ENCODE peak calls at places on chromosomes 4 and X, in five cellular contexts. V is body of pancreas; H is omental fat pad; B is fibroblast of mammary gland; R is CD4-positive, alpha-beta T cell. G is an unnamed sample.
A peak's percentile ranks its signal among the peaks of the same experiment; 100 is the strongest.

GRCh38 chr4:8019396-8020365 is 80.0 kb upstream of the AFAP1 start:
- DNase-seq in H (no peak), B (no peak), V (no peak), R (no peak), G (no peak)

GRCh38 chr4:119581480-119581879 is 47.1 kb downstream of the PDE5A start:
- DNase-seq in H (no peak), R (no peak), V (no peak), B (no peak), G (no peak)

GRCh38 chrX:17425551-17425950 is 50.6 kb downstream of the NHS start:
- DNase-seq in B (no peak), H (no peak), V (no peak), R (no peak), G (no peak)

GRCh38 chrX:97835969-97836368 is 952.3 kb downstream of the RPA4 start:
- DNase-seq in B (no peak), V (no peak), R (no peak), H (no peak), G (no peak)

GRCh38 chrX:46882266-46882665 is 30.0 kb upstream of the JADE3 start:
- DNase-seq in R (no peak), B (no peak), V (no peak), H (no peak), G (no peak)

GRCh38 chrX:100994352-100995281 is 25.1 kb downstream of the ARL13A start:
- DNase-seq in B (peak; percentile 59), V (no peak), R (no peak), H (no peak), G (no peak)

GRCh38 chr4:103786014-103786413 is 66.2 kb upstream of the TACR3 start:
- DNase-seq in R (no peak), V (no peak), H (no peak), B (peak; percentile 57), G (no peak)

GRCh38 chrX:38262715-38263620 is 42.3 kb upstream of the SRPX start:
- DNase-seq in R (no peak), H (no peak), V (no peak), B (no peak), G (no peak)

GRCh38 chr4:77579406-77580076 is 26.1 kb upstream of the CXCL13 start:
- DNase-seq in V (no peak), H (no peak), B (peak; percentile 86), R (no peak), G (no peak)

GRCh38 chr4:64022560-64022959 is 386.7 kb downstream of the TECRL start:
- DNase-seq in B (no peak), H (no peak), V (no peak), R (no peak), G (no peak)

GRCh38 chr4:185878633-185879032 is 66.6 kb upstream of the SORBS2 start:
- DNase-seq in V (no peak), R (no peak), H (no peak), B (no peak), G (no peak)

GRCh38 chrX:149572743-149573142 is 14.5 kb downstream of the MAGEA9B start:
- DNase-seq in V (no peak), R (no peak), B (peak; percentile 15), H (no peak), G (no peak)

GRCh38 chr4:70703695-70704332 is 15.5 kb downstream of the UTP3 start:
- DNase-seq in B (peak; percentile 82), H (no peak), R (no peak), V (peak; percentile 29), G (no peak)

GRCh38 chr4:89509708-89510269 is 202.2 kb upstream of the GPRIN3 start:
- DNase-seq in R (no peak), V (no peak), B (peak; percentile 97), H (no peak), G (no peak)

GRCh38 chr4:146255463-146255862 is 41.1 kb downstream of the REELD1 start:
- DNase-seq in B (peak; percentile 39), R (no peak), V (no peak), H (no peak), G (no peak)

GRCh38 chr4:90904018-90904417 is 776.8 kb downstream of the CCSER1 start:
- DNase-seq in R (no peak), V (no peak), B (no peak), H (no peak), G (no peak)

GRCh38 chrX:66163849-66164401 is at the start of gene HEPH:
- DNase-seq in B (peak; percentile 62), H (no peak), V (peak; percentile 1), R (no peak), G (no peak)

GRCh38 chr4:16032382-16032743 is 51.5 kb downstream of the PROM1 start:
- DNase-seq in R (no peak), V (peak; percentile 30), H (no peak), B (no peak), G (no peak)

GRCh38 chr4:1907848-1908525 is 36.8 kb downstream of the NSD2 start:
- DNase-seq in H (no peak), V (no peak), R (no peak), B (no peak), G (no peak)

GRCh38 chrX:84186603-84187358 is 1.2 kb downstream of the RPS6KA6 start:
- DNase-seq in B (peak; percentile 31), R (no peak), H (no peak), V (peak; percentile 2), G (no peak)

GRCh38 chr4:56655209-56655626 is 25.9 kb downstream of the HOPX start:
- DNase-seq in B (peak; percentile 25), V (peak; percentile 3), H (no peak), R (no peak), G (no peak)

GRCh38 chr4:33924239-33924638 is 2320.1 kb downstream of the ARAP2 start:
- DNase-seq in H (no peak), B (peak; percentile 85), R (no peak), V (no peak), G (no peak)

GRCh38 chr4:107153228-107153627 is 117.1 kb upstream of the DKK2 start:
- DNase-seq in B (peak; percentile 48), R (no peak), H (no peak), V (no peak), G (no peak)

GRCh38 chr4:38621004-38621684 is 42.9 kb upstream of the KLF3 start:
- DNase-seq in V (peak; percentile 79), B (peak; percentile 76), H (no peak), R (no peak), G (no peak)

GRCh38 chr4:148007303-148007702 is 275.4 kb downstream of the ARHGAP10 start:
- DNase-seq in B (peak; percentile 100), V (peak; percentile 11), H (no peak), R (no peak), G (no peak)

DNA sequence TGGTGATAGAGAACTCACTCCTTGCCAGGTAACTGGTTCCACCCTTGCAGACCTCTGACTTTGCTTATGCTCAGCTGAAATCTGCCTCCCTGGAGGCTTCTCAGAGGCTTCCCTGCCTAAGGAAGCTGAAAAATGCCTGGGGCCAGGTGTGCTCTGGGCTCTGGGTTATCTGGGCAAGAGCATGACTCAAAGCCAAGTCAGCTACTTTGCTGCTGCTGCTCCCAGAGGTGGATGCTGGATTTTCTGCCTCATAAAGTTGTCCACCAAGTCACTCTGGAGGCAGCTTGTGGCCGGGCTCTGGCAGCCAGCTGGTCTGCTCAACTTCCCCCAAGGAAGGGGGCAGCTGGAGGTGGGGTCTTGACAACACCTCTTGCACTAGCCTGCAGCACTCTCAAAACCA is 132.7 kb downstream of the PJA1 start:
- DNase-seq in R (no peak), V (no peak), B (no peak), H (peak; percentile 7), G (no peak)
- TF ChIP-seq CTCF in R (no peak), V (no peak), B (no peak), H (no peak), G (no peak)

GRCh38 chrX:19334945-19335626 is 8.6 kb upstream of the PDHA1 start:
- DNase-seq in B (peak; percentile 50), R (no peak), H (no peak), V (no peak), G (no peak)
- TF ChIP-seq CTCF in B (peak; percentile 39), R (no peak), H (no peak), V (no peak), G (peak; percentile 43)

DNA sequence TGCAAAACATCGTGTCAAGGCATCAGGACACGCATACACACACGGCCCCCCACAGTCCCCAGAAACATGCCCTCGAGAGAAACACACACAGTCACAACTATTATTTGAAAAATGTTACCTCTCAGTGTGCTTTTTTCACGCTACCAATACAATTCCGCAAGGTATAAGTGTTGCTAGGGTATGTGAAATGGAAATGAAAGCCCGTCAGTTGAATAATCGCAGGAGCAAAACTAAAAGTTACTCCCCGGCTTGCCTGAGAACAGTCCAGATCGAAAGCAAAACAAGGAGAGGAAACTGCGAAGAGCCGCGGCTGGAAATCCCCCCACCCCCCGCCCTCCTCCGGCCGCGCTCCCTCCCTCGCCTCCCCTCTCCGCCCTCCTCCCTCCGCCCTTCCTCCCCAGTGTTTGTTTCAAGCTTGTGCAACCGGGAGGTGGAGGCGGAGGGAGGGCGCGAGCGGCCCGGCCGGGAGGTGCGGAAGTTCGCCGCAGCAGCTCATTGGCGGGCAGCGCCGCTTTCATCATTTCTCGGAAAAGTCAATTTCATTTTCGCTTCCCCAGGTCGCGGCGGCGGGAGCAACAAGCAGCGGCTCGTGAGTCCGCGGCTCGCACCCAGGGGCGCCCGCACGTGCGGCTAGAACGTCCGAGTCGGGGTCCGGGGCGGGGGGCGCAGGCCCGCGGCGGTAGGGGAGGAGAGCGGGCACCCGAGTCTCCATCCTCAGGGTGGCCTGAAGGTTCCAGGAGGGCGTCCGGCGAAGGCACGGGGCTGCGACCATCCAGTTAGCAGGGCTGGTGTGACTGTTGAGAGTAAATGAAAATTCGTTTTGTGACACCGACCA is at the start of gene IRF2:
- DNase-seq in V (peak; percentile 98), H (peak; percentile 81), B (peak; percentile 95), R (peak; percentile 92), G (peak; percentile 86)
- TF ChIP-seq CTCF in V (no peak), H (no peak), B (no peak), R (no peak), G (no peak)

GRCh38 chr4:40305329-40306193 is 29.6 kb upstream of the CHRNA9 start:
- DNase-seq in H (no peak), B (no peak), V (no peak), R (peak; percentile 20), G (no peak)
- TF ChIP-seq CTCF in H (no peak), B (no peak), V (no peak), R (no peak), G (no peak)

GRCh38 chr4:10552591-10553280 is 95.5 kb upstream of the ZNF518B start:
- DNase-seq in R (no peak), B (no peak), H (no peak), V (no peak), G (no peak)

DNA sequence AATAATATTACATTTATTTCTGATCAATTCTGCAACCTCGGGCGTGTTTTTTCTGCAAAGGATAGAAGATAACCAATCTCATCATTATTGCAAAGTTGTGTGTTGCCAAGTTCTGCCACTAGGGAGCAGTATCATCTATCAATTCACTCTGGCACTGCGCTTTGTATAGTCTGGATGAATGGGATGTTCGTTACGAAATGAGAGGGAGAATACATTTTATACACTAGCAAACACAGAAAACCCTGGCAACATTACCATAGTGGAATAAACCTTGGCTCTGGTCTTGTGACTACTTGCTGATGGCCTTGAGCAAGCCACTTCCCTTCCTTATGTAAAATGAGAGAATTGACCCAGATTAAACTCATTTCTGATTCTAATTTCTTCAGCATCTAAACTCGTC is 97.5 kb upstream of the ZNF518B start:
- DNase-seq in V (peak; percentile 56), R (peak; percentile 15), H (peak; percentile 71), B (peak; percentile 67), G (peak; percentile 36)
- TF ChIP-seq CTCF in V (peak; percentile 42), R (peak; percentile 79), H (peak; percentile 37), B (peak; percentile 83), G (peak; percentile 90)

G was measured in progenitor cell of endocrine pancreas.